ENCODE peak calls at places on chromosomes 11 and 22, in five cellular contexts. X is H1, G is AG04450, W is pancreas, Y is right lobe of liver. U is an unnamed sample.

GRCh38 chr11:134479206-134479955 is 67.3 kb upstream of the B3GAT1 start:
- DNase-seq in G (no peak), X (no peak), Y (no peak), W (no peak), U (no peak)

GRCh38 chr11:114762437-114762836 is 84.1 kb downstream of the NXPE2 start:
- DNase-seq in X (peak), W (peak), Y (peak), G (peak), U (peak)

GRCh38 chr11:46413755-46414465 is 22.3 kb upstream of the CHRM4 start:
- DNase-seq in X (no peak), Y (no peak), W (no peak), G (no peak), U (no peak)

GRCh38 chr22:46443850-46444389 is 93.5 kb downstream of the CELSR1 start:
- DNase-seq in W (no peak), G (no peak), X (no peak), Y (no peak), U (no peak)

GRCh38 chr11:30983143-30983542 is 386.4 kb downstream of the DCDC1 start:
- DNase-seq in W (no peak), G (no peak), X (no peak), Y (no peak), U (no peak)

GRCh38 chr11:82975882-82976281 is 74.3 kb downstream of the DDIAS start:
- DNase-seq in G (no peak), W (no peak), X (no peak), Y (no peak), U (no peak)

GRCh38 chr22:48887394-48888332 is 940.0 kb downstream of the BRD1 start:
- DNase-seq in G (no peak), X (no peak), W (no peak), Y (no peak), U (no peak)

GRCh38 chr11:84291996-84292395 is 1005.8 kb upstream of the CCDC90B start:
- DNase-seq in Y (no peak), G (no peak), W (no peak), X (no peak), U (no peak)

GRCh38 chr11:117662255-117662654 is 134.8 kb downstream of the DSCAML1 start:
- DNase-seq in Y (no peak), G (no peak), X (no peak), W (no peak), U (no peak)

GRCh38 chr11:130452171-130452570 is 3.7 kb downstream of the ADAMTS15 start:
- DNase-seq in Y (no peak), W (no peak), X (no peak), G (no peak), U (no peak)

GRCh38 chr22:43031617-43032016 is 16.7 kb upstream of the PACSIN2 start:
- DNase-seq in G (no peak), X (no peak), W (no peak), Y (no peak), U (no peak)

GRCh38 chr11:78100276-78101040 is 20.8 kb upstream of the NDUFC2 start:
- DNase-seq in G (no peak), W (no peak), X (no peak), Y (no peak), U (no peak)

DNA sequence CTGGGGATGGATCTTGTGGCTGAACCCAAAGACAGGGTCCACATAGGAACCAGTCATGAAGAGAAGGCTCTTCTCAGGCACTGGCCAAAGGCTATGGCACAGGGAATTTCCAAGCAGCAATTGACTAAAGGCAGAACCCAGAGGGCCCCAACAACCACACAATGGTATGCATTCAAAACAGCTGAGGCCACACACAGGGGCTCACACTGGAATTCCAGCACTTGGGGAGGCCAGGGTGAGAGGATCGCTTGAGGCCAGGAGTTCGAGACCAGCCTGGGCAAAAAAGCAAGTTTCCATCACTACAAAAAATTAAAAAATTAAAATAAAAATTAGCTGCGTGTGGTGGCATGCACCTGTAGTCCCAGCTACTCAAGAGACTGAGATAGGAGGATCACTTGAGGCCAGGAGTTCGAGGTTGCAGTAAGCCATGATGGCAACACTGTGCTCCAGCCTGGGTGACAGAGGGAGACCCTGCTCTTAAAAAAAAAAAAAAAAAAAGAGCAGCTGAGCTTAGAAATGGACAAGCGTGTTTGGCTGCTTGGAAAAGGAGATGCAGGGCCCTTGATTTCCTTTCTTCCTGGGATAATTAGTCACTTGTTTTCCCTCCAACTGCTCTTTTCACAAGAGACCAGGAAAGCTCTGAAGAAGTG is 44.6 kb downstream of the MYH9 start:
- DNase-seq in G (no peak), X (no peak), Y (no peak), W (no peak), U (no peak)
- H3K27ac ChIP-seq in G (peak), X (no peak), Y (no peak), W (peak), U (peak)

GRCh38 chr22:37479196-37479595 is 7.0 kb downstream of the MFNG start:
- DNase-seq in X (no peak), W (no peak), G (no peak), Y (no peak), U (no peak)

GRCh38 chr22:37473437-37473946 is 12.7 kb downstream of the MFNG start:
- DNase-seq in G (no peak), Y (no peak), W (no peak), X (no peak), U (no peak)

GRCh38 chr22:37480387-37481346 is 5.5 kb downstream of the MFNG start:
- DNase-seq in G (no peak), Y (no peak), W (no peak), X (no peak), U (no peak)

GRCh38 chr22:37474447-37475090 is 11.6 kb downstream of the MFNG start:
- DNase-seq in G (no peak), Y (no peak), X (no peak), W (no peak), U (no peak)

GRCh38 chr22:37476389-37477329 is 9.5 kb downstream of the MFNG start:
- DNase-seq in Y (no peak), G (no peak), X (no peak), W (no peak), U (no peak)
- TF ChIP-seq CTCF in Y (no peak), G (no peak), X (no peak), W (no peak), U (no peak)

DNA sequence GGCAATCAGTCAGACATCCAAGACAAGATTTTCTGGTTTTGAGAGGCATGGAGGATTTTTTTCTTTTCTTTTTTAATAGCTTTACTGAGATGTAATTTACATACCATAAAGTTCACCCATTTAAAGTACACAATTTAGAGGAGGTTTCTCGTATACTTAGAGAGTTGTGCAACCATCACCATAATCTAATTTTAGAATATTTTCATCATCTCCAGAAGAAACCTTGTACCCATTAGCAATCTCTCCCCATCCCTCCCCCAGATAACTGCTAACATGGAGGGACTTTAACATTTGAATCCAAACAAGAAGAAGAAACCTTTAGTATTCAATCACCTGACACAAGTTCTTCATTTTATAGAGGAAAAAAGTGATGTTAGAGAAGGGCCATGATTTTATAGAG is 83.6 kb downstream of the CLPB start:
- DNase-seq in X (no peak), W (no peak), Y (no peak), G (no peak), U (no peak)
- H3K27ac ChIP-seq in X (no peak), W (no peak), Y (no peak), G (no peak), U (no peak)

GRCh38 chr11:629237-629583 is 2.2 kb upstream of the SCT start:
- DNase-seq in Y (no peak), G (no peak), W (no peak), X (no peak), U (no peak)
- TF ChIP-seq CTCF in Y (no peak), G (no peak), W (no peak), X (peak), U (no peak)

DNA sequence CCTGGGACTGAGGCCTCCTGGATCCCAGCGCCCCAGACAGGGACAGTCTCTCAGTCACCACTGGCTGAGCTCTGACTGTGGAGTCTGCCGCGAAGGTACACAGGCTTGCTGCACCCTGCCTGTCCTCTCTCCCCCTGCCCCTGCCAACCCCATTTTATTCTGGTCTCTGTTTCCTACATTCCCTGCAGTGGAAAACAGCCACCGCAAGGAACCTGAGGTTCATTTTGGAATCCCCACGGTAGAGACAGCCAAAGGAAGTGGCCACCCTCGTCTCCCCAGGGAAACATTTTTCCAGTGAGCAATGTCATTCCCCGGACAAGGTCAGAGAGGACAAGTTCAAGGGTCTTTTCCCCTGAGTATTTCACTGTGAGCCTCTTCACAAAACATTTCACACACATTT is 56.6 kb downstream of the FBXO7 start:
- DNase-seq in G (no peak), W (no peak), X (no peak), Y (no peak), U (peak)
- H3K27ac ChIP-seq in G (peak), W (no peak), X (no peak), Y (peak), U (peak)

GRCh38 chr11:72553748-72554147 is 119.4 kb upstream of the CLPB start:
- DNase-seq in X (peak), Y (no peak), W (no peak), G (no peak), U (no peak)
- TF ChIP-seq CTCF in X (peak), Y (no peak), W (no peak), G (no peak), U (peak)

DNA sequence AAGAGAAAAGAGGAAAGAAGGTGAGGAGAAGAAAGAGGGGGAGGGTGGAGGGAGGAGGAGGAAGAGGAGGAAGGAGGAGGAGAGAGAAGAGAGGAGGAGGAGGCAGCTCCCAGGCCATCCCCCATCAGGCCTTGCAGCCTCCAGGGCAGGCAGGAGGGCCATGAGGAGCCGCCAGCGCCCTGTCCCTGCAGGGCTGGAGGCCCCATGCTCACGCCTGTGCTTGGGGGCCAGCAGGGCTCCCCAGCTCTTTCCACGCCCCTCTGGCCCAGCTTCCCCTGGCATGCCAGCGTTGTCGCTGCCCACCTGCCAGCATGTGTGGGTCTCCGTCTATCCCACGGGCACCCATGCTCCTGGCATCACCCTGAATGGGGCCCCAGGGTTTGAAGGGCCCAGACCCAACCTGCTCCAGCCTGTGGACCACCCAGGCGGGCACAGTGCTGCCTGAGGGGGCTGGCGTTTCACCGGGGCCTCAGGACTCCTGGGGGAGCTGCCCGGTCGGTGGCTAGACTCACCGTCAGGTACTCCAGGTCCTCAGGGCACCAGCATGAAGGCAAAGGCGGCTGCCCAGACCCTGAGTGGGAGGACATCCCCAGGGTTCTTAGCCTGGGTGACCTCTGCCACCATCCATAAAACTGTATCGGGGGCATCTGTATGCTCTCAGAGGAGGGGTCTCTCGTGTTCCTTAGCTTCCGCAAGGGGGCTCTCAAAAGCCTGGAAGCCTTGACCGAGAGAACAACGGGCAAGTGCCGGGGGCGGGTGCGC is 5.3 kb downstream of the TSPAN32 start:
- DNase-seq in X (no peak), G (no peak), W (no peak), Y (no peak), U (peak)
- H3K27ac ChIP-seq in X (no peak), G (no peak), W (no peak), Y (no peak), U (peak)

U was measured in heart left ventricle.